ENCODE peak calls at places on chromosome 1, in ten cellular contexts. N is hepatic stellate cell, J is tibial artery, W is SHP77, G is NCI-H82, L is EL, Z is iris pigment epithelial cell, X is NCI-H1436 treated with DMSO at 0.1 percent for 48 hours, S is glomerular endothelial cell, D is AG08395. B is an unnamed sample.
A peak's percentile ranks its signal among the peaks of the same experiment; 100 is the strongest.

GRCh38 chr1:44707112-44707881 is 23.7 kb downstream of the RNU5D-1 start:
- DNase-seq in N (peak; percentile 88), J (no peak), W (no peak), G (no peak), L (peak; percentile 94), Z (peak; percentile 95), X (no peak), S (no peak), D (peak; percentile 95), B (no peak)

GRCh38 chr1:56062625-56063024 is 516.7 kb downstream of the PLPP3 start:
- DNase-seq in N (no peak), J (no peak), W (no peak), G (no peak), L (no peak), Z (no peak), X (no peak), S (no peak), D (no peak), B (no peak)

GRCh38 chr1:166960871-166961474 is 14.4 kb downstream of the ILDR2 start:
- DNase-seq in N (no peak), J (no peak), W (no peak), G (peak; percentile 10), L (no peak), Z (no peak), X (no peak), S (no peak), D (no peak), B (no peak)

GRCh38 chr1:31786366-31787060 is 22.4 kb upstream of the ADGRB2 start:
- DNase-seq in N (no peak), J (no peak), W (no peak), G (no peak), L (no peak), Z (no peak), X (peak; percentile 26), S (no peak), D (no peak), B (peak; percentile 26)

GRCh38 chr1:170663441-170664282 is at the start of gene PRRX1:
- DNase-seq in N (peak; percentile 48), J (no peak), W (no peak), G (peak; percentile 47), L (peak; percentile 33), Z (peak; percentile 36), X (no peak), S (no peak), D (peak; percentile 16), B (no peak)

GRCh38 chr1:47578026-47578861 is 140.4 kb downstream of the FOXD2 start:
- DNase-seq in N (no peak), J (peak; percentile 13), W (no peak), G (no peak), L (no peak), Z (no peak), X (no peak), S (no peak), D (no peak), B (no peak)

GRCh38 chr1:82065917-82066316 is 265.2 kb downstream of the ADGRL2 start:
- DNase-seq in N (no peak), J (no peak), W (no peak), G (no peak), L (no peak), Z (no peak), X (no peak), S (no peak), D (no peak), B (no peak)

GRCh38 chr1:117209094-117209493 is 1.6 kb downstream of the VTCN1 start:
- DNase-seq in N (no peak), J (no peak), W (no peak), G (no peak), L (no peak), Z (no peak), X (no peak), S (no peak), D (no peak), B (no peak)

GRCh38 chr1:108983114-108983513 is 19.8 kb upstream of the CLCC1 start:
- DNase-seq in N (no peak), J (no peak), W (no peak), G (no peak), L (no peak), Z (no peak), X (no peak), S (no peak), D (no peak), B (no peak)

GRCh38 chr1:207948536-207949250 is 37.8 kb upstream of the CD34 start:
- DNase-seq in N (no peak), J (no peak), W (no peak), G (no peak), L (no peak), Z (no peak), X (no peak), S (no peak), D (no peak), B (no peak)

GRCh38 chr1:154493276-154493675 is 8.7 kb upstream of the TDRD10 start:
- DNase-seq in N (no peak), J (peak; percentile 42), W (no peak), G (no peak), L (no peak), Z (no peak), X (no peak), S (no peak), D (no peak), B (no peak)

GRCh38 chr1:171251741-171252300 is 3.5 kb downstream of the FMO1 start:
- DNase-seq in N (no peak), J (no peak), W (no peak), G (peak; percentile 89), L (peak; percentile 45), Z (peak; percentile 40), X (no peak), S (no peak), D (no peak), B (no peak)

GRCh38 chr1:200139661-200140250 is 112.2 kb downstream of the NR5A2 start:
- DNase-seq in N (peak; percentile 56), J (no peak), W (peak; percentile 34), G (peak; percentile 86), L (peak; percentile 61), Z (peak; percentile 69), X (peak; percentile 32), S (peak; percentile 44), D (peak; percentile 69), B (peak; percentile 66)

GRCh38 chr1:245858683-245859509 is 648.2 kb downstream of the SMYD3 start:
- DNase-seq in N (no peak), J (no peak), W (no peak), G (peak; percentile 14), L (no peak), Z (peak; percentile 53), X (peak; percentile 63), S (no peak), D (no peak), B (no peak)

GRCh38 chr1:183417691-183418491 is at the start of gene NMNAT2:
- DNase-seq in N (peak; percentile 21), J (no peak), W (no peak), G (peak; percentile 91), L (peak; percentile 28), Z (peak; percentile 28), X (no peak), S (no peak), D (peak; percentile 34), B (peak; percentile 18)

GRCh38 chr1:182259229-182259872 is 132.2 kb downstream of the GLUL start:
- DNase-seq in N (no peak), J (peak; percentile 75), W (no peak), G (no peak), L (peak; percentile 46), Z (peak; percentile 10), X (no peak), S (no peak), D (peak; percentile 79), B (no peak)

GRCh38 chr1:38728176-38728908 is 131.2 kb downstream of the RRAGC start:
- DNase-seq in N (peak; percentile 77), J (peak; percentile 33), W (no peak), G (no peak), L (peak; percentile 91), Z (peak; percentile 44), X (no peak), S (peak; percentile 80), D (no peak), B (no peak)

GRCh38 chr1:160097196-160097910 is 1.1 kb downstream of the IGSF8 start:
- DNase-seq in N (no peak), J (no peak), W (no peak), G (no peak), L (no peak), Z (no peak), X (no peak), S (no peak), D (no peak), B (no peak)

GRCh38 chr1:194512361-194512760 is 1325.9 kb upstream of the B3GALT2 start:
- DNase-seq in N (no peak), J (no peak), W (no peak), G (no peak), L (no peak), Z (no peak), X (no peak), S (no peak), D (no peak), B (no peak)

GRCh38 chr1:234907585-234908457 is 220.8 kb downstream of the TOMM20 start:
- DNase-seq in N (no peak), J (no peak), W (no peak), G (no peak), L (peak; percentile 61), Z (peak; percentile 57), X (no peak), S (no peak), D (peak; percentile 71), B (no peak)

GRCh38 chr1:36771678-36772284 is 262.5 kb downstream of the GRIK3 start:
- DNase-seq in N (no peak), J (no peak), W (no peak), G (peak; percentile 41), L (no peak), Z (no peak), X (peak; percentile 21), S (no peak), D (no peak), B (no peak)

GRCh38 chr1:104671684-104672353 is 922.1 kb downstream of the AMY1C start:
- DNase-seq in N (no peak), J (no peak), W (no peak), G (no peak), L (no peak), Z (no peak), X (no peak), S (no peak), D (no peak), B (no peak)

GRCh38 chr1:85502625-85503083 is 37.7 kb upstream of the DDAH1 start:
- DNase-seq in N (no peak), J (peak; percentile 47), W (no peak), G (peak; percentile 84), L (peak; percentile 69), Z (peak; percentile 84), X (no peak), S (peak; percentile 66), D (peak; percentile 41), B (no peak)

GRCh38 chr1:23403038-23403336 is 21.6 kb downstream of the TCEA3 start:
- DNase-seq in N (peak; percentile 78), J (no peak), W (peak; percentile 18), G (no peak), L (peak; percentile 90), Z (peak; percentile 78), X (no peak), S (no peak), D (peak; percentile 80), B (no peak)

GRCh38 chr1:214386747-214387146 is 105.8 kb downstream of the SMYD2 start:
- DNase-seq in N (no peak), J (no peak), W (peak; percentile 19), G (no peak), L (peak; percentile 50), Z (peak; percentile 92), X (no peak), S (no peak), D (peak; percentile 53), B (no peak)

B was measured in NCI-H2081 treated with DMSO at 0.1 percent for 48 hours.